ENCODE peak calls at places on chromosome 19, in nine cellular contexts. J, B, I, M, Q, O, C, X and S are unnamed samples. For H3K27me3 and H3K36me3, the result is how much of the 10 kb centered on the place peaks cover.

GRCh38 chr19:17511724-17512573 is 500 bp downstream of the PGLS start:
- DNase-seq in I (peak), J (peak), B (peak), C (peak), X (peak), O (peak), Q (peak), M (peak), S (no peak)

GRCh38 chr19:47122359-47123335 is 8.0 kb upstream of the SAE1 start:
- DNase-seq in Q (no peak), B (peak), I (no peak), M (no peak), X (no peak), O (no peak), C (no peak), J (no peak), S (no peak)

GRCh38 chr19:36009220-36009619 is 607 bp upstream of the SYNE4 start:
- DNase-seq in Q (peak), O (peak), X (peak), J (peak), I (peak), M (peak), C (no peak), B (peak), S (no peak)

GRCh38 chr19:17610384-17610783 is 54.9 kb downstream of the COLGALT1 start:
- DNase-seq in M (no peak), X (no peak), I (no peak), O (no peak), C (no peak), B (no peak), Q (no peak), J (no peak), S (no peak)

GRCh38 chr19:1540353-1540925 is 16.6 kb downstream of the PLK5 start:
- DNase-seq in J (no peak), C (no peak), B (no peak), X (no peak), Q (no peak), M (no peak), O (no peak), I (no peak), S (no peak)

GRCh38 chr19:55809381-55810058 is 22.3 kb downstream of the NLRP11 start:
- DNase-seq in I (peak), O (peak), X (peak), B (peak), Q (peak), M (peak), J (peak), C (peak), S (no peak)

GRCh38 chr19:3670258-3670795 is 29.9 kb downstream of the PIP5K1C start:
- DNase-seq in I (peak), M (peak), O (peak), J (no peak), B (no peak), X (no peak), Q (no peak), C (peak), S (peak)

GRCh38 chr19:45901912-45902650 is at the start of gene MYPOP:
- DNase-seq in M (no peak), X (no peak), O (no peak), J (no peak), Q (no peak), B (no peak), I (no peak), C (no peak), S (no peak)

GRCh38 chr19:5882421-5882968 is 12.2 kb upstream of the FUT5 start:
- DNase-seq in B (no peak), M (no peak), O (no peak), C (no peak), X (no peak), I (no peak), Q (no peak), J (no peak), S (no peak)

GRCh38 chr19:48868196-48868886 is at the start of gene PLEKHA4:
- DNase-seq in O (peak), X (peak), I (no peak), B (no peak), J (peak), C (no peak), M (peak), Q (peak), S (no peak)

GRCh38 chr19:5621311-5621944 is 1.1 kb downstream of the SAFB2 start:
- DNase-seq in B (no peak), X (no peak), M (no peak), O (no peak), Q (no peak), J (peak), I (peak), C (no peak), S (no peak)

GRCh38 chr19:35349614-35350521 is 2.2 kb downstream of the FFAR1 start:
- DNase-seq in I (no peak), C (no peak), M (no peak), B (peak), O (no peak), X (no peak), J (no peak), Q (peak), S (no peak)

GRCh38 chr19:35843676-35844481 is 8.4 kb downstream of the NPHS1 start:
- DNase-seq in X (no peak), Q (no peak), I (no peak), O (no peak), M (no peak), B (peak), C (no peak), J (no peak), S (no peak)

GRCh38 chr19:11288349-11288748 is 7.6 kb upstream of the TSPAN16 start:
- DNase-seq in B (no peak), X (no peak), M (no peak), O (no peak), J (no peak), C (no peak), Q (no peak), I (no peak), S (no peak)

GRCh38 chr19:35214766-35215422 is 13.6 kb downstream of the FAM187B start:
- DNase-seq in M (no peak), B (no peak), Q (no peak), X (no peak), I (no peak), O (no peak), J (no peak), C (no peak), S (no peak)

GRCh38 chr19:41218615-41219507 is at the start of gene AXL:
- DNase-seq in M (peak), J (peak), X (peak), B (peak), C (peak), O (peak), Q (peak), I (peak), S (peak)

GRCh38 chr19:5250127-5250659 is 90.4 kb downstream of the PTPRS start:
- DNase-seq in J (no peak), B (no peak), Q (no peak), X (no peak), M (peak), O (peak), C (peak), I (peak), S (no peak)

GRCh38 chr19:35216026-35216832 is 12.3 kb downstream of the FAM187B start:
- DNase-seq in M (no peak), B (no peak), Q (no peak), J (no peak), X (no peak), I (no peak), C (no peak), O (no peak), S (peak)

GRCh38 chr19:39197808-39198207 is 1.0 kb downstream of the NCCRP1 start:
- DNase-seq in I (no peak), B (no peak), M (no peak), O (no peak), J (no peak), Q (no peak), X (no peak), C (no peak), S (no peak)

GRCh38 chr19:29211562-29212416 is 1.2 kb downstream of the UQCRFS1 start:
- DNase-seq in B (no peak), O (no peak), X (no peak), Q (no peak), I (no peak), J (peak), M (no peak), C (no peak), S (no peak)

GRCh38 chr19:46766569-46767317 is 20.5 kb upstream of the STRN4 start:
- DNase-seq in O (peak), M (peak), B (peak), C (no peak), I (no peak), Q (peak), J (no peak), X (no peak), S (no peak)

GRCh38 chr19:10283301-10283733 is 3.4 kb upstream of the ICAM4 start:
- DNase-seq in C (no peak), M (no peak), Q (peak), X (no peak), B (peak), J (peak), O (no peak), I (no peak), S (no peak)

GRCh38 chr19:6272913-6273600 is 6.7 kb downstream of the MLLT1 start:
- DNase-seq in J (no peak), M (no peak), C (no peak), Q (no peak), B (no peak), O (no peak), X (no peak), I (no peak), S (no peak)

GRCh38 chr19:42334697-42335373 is 9.4 kb downstream of the MEGF8 start:
- DNase-seq in Q (no peak), B (no peak), I (no peak), M (no peak), J (no peak), C (no peak), X (no peak), O (no peak), S (no peak)

GRCh38 chr19:40594251-40594650 is 6.9 kb upstream of the LTBP4 start:
- DNase-seq in X (no peak), I (no peak), B (no peak), C (no peak), M (no peak), J (no peak), Q (no peak), O (no peak), S (no peak)

GRCh38 chr19:53981408-53981998 is 9.9 kb upstream of the CACNG6 start:
- DNase-seq in I (no peak), Q (no peak), C (no peak), J (no peak), X (no peak), M (no peak), O (no peak), B (no peak), S (no peak)
- H3K27me3 ChIP-seq in I (under half), Q (half or more), C (under half), J (under half), X (under half), M (half or more), O (under half), B (under half), S (under half)

GRCh38 chr19:31610036-31610435 is 260.8 kb upstream of the TSHZ3 start:
- DNase-seq in C (no peak), X (no peak), B (no peak), I (no peak), M (no peak), J (no peak), O (no peak), Q (no peak), S (no peak)

GRCh38 chr19:31613683-31614219 is 264.5 kb upstream of the TSHZ3 start:
- DNase-seq in Q (no peak), B (no peak), I (no peak), J (no peak), C (no peak), X (no peak), M (peak), O (no peak), S (no peak)

GRCh38 chr19:31616031-31616430 is 266.8 kb upstream of the TSHZ3 start:
- DNase-seq in I (no peak), Q (no peak), C (no peak), X (no peak), O (no peak), M (no peak), B (no peak), J (no peak), S (no peak)

GRCh38 chr19:31612873-31613272 is 263.6 kb upstream of the TSHZ3 start:
- DNase-seq in M (no peak), I (no peak), C (no peak), X (no peak), J (no peak), O (no peak), Q (no peak), B (no peak), S (no peak)

DNA sequence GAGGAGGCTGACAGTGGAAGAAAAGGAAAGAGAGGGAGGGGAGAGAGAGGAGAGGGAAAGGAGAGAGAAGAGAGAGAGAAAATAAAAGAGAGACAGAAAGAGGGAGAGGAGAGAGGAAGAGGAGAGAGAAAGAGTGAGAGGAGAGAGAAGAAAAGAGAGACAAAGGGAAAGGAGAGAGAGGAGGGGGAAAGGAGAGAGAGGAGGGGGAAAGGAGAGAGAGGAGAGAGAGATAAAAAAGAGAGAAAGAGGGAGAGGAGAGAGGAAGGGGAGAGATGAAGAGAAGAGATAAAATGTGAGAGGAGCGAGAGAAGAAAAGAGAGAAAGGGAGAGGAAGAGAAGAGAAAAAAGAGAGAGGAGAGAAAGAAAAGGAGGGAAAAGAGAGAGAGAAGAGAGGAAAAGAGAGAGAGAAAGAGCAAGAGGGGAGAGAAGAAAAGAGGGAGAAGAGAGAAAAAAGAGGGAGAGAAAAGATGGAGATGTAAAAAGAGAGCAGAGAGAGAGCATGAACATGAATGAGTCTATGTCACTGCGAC is 262.2 kb upstream of the TSHZ3 start:
- DNase-seq in C (no peak), X (no peak), O (no peak), M (no peak), B (no peak), Q (no peak), J (no peak), I (no peak), S (no peak)
- TF ChIP-seq CTCF in C (no peak), X (no peak), O (no peak), M (no peak), B (no peak), Q (no peak), J (no peak), I (no peak), S (no peak)

GRCh38 chr19:7575426-7576040 is 20.1 kb upstream of the CAMSAP3 start:
- DNase-seq in O (no peak), C (no peak), B (no peak), I (no peak), Q (no peak), J (no peak), X (no peak), M (no peak), S (no peak)
- H3K36me3 ChIP-seq in O (under half), C (under half), B (under half), I (under half), Q (under half), J (under half), X (under half), M (under half), S (under half)

DNA sequence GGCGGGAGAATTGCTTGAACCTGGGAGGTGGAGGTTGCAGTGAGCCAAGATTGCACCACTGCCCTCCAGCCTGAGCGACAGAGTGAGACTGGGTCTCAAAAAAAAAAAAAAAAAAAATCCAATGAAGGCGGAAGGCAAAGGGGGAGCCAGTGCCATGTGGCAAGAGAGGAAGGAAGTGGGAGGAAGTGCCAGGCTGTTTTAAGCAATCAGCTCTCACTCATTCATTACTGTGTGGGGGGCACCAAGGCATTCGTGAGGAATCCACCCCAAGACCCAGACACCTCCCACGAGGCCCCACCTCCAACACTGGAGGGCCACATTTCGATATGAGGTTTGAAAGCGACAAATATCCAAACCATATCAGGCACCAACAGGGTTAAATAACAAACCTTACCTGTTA is 7.7 kb upstream of the LRP3 start:
- DNase-seq in B (no peak), C (no peak), X (peak), J (no peak), M (no peak), O (no peak), I (no peak), Q (peak), S (no peak)
- H3K27me3 ChIP-seq in B (under half), C (under half), X (under half), J (under half), M (under half), O (under half), I (under half), Q (under half), S (under half)

GRCh38 chr19:13574933-13575332 is 68.7 kb upstream of the CACNA1A start:
- DNase-seq in Q (no peak), C (no peak), J (no peak), B (no peak), O (no peak), M (no peak), X (no peak), I (no peak), S (no peak)
- TF ChIP-seq CTCF in Q (no peak), C (no peak), J (no peak), B (peak), O (no peak), M (peak), X (no peak), I (no peak), S (peak)

GRCh38 chr19:57606931-57607330 is 7.1 kb upstream of the ZNF134 start:
- DNase-seq in B (no peak), C (no peak), M (no peak), O (no peak), I (no peak), X (no peak), Q (no peak), J (no peak), S (no peak)
- H3K36me3 ChIP-seq in B (under half), C (under half), M (half or more), O (under half), I (under half), X (under half), Q (under half), J (under half), S (under half)

DNA sequence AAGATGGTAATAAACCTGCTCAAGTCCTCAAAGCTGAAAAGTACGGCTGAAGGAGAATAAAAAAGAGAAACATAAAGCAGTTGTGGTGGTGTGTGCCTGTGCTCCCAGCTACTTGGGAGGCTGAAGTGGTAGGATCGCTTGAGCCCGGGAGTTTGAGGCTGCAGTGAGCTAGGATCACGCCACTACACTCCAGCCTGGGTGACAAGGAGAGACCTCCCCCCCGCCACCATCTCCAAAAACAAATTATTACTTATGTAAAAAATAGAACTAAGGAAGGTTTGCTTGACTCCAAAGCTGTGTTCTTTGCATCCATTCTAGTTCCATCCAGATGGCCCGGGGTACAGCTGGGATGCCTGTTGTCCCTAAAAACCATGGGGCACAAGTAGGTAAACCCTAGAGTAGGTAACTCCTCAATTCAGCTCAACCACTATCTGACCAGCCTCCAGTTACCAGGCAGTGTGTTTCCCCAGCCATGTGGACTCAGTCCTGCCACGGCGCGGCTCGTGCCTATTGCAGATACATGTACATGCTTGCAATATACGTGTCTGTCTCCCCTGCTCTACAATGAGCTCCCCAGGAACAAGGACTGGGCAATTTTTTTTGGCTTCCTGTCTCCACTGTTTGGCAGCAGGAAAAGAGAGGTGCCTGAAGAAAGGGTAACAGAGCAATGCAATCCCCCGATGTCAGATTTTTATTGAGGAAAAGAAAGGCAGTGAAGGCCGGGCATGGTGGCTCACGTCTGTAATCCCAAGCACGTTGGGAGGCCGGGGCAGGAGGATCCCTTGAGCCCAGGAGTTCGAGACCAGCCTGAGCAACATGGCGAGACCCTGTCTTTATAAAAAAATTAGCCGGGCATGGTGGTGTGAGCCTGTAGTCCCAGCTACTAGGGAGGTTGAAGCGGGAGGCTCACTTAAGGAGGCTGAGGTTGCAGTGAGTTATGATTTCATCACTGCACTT is 101.3 kb downstream of the GNG7 start:
- DNase-seq in I (no peak), Q (peak), O (no peak), M (no peak), C (no peak), J (no peak), B (no peak), X (no peak), S (no peak)
- H3K27me3 ChIP-seq in I (under half), Q (under half), O (under half), M (under half), C (under half), J (under half), B (under half), X (under half), S (under half)

DNA sequence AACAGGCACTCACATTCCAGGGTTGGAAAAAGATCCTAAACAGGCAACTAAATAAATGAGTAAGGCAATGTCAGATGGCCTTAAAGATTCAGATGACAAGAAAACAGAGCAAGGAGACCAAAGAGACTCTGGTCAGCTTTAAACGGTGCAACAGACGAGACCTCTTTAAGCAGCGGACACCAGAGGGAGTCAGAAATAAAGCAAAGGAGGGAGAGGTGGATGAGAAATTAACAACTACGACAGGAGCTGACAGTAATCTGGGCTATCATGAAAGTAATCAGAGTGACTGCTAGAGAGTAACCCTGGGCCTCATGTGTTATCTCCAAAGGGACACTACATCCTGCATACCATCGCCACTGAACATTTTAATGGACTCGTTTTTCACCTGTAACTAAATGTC is 1.1 kb downstream of the ZNF550 start:
- DNase-seq in Q (no peak), O (no peak), B (no peak), I (no peak), M (no peak), X (no peak), J (no peak), C (no peak), S (no peak)
- TF ChIP-seq CTCF in Q (no peak), O (no peak), B (no peak), I (no peak), M (peak), X (no peak), J (no peak), C (no peak), S (peak)